ENCODE peak calls at places on chromosome 20, in four cellular contexts. V is K562, O is HepG2, J is HCT116. T is an unnamed sample.

GRCh38 chr20:2524435-2525272 is 11.7 kb upstream of the TMC2 start:
- DNase-seq in O (peak; percentile 77), J (peak; percentile 52), V (peak; percentile 79), T (no peak)

GRCh38 chr20:22533823-22534751 is 50.3 kb downstream of the FOXA2 start:
- DNase-seq in J (no peak), V (no peak), O (peak; percentile 97), T (no peak)

GRCh38 chr20:32160341-32160740 is 47.2 kb downstream of the PLAGL2 start:
- DNase-seq in J (no peak), O (no peak), V (no peak), T (no peak)

GRCh38 chr20:50724851-50725721 is 6.3 kb upstream of the PARD6B start:
- DNase-seq in V (peak; percentile 83), J (peak; percentile 91), O (peak; percentile 54), T (no peak)

GRCh38 chr20:37407117-37407566 is 61.2 kb downstream of the SRC start:
- DNase-seq in V (no peak), J (no peak), O (no peak), T (no peak)

GRCh38 chr20:58072695-58073671 is 155.5 kb downstream of the ANKRD60 start:
- DNase-seq in J (no peak), V (no peak), O (no peak), T (no peak)

GRCh38 chr20:2520617-2521016 is 11.9 kb upstream of the ZNF343 start:
- DNase-seq in O (no peak), V (no peak), J (no peak), T (no peak)

GRCh38 chr20:38446441-38447209 is 11.5 kb upstream of the SNHG17 start:
- DNase-seq in O (peak; percentile 90), V (peak; percentile 90), J (peak; percentile 89), T (peak; percentile 62)

GRCh38 chr20:51221791-51222408 is 199.0 kb upstream of the KCNG1 start:
- DNase-seq in J (peak; percentile 40), V (no peak), O (no peak), T (no peak)

GRCh38 chr20:22684763-22685443 is 100.5 kb upstream of the FOXA2 start:
- DNase-seq in O (no peak), J (no peak), V (peak; percentile 13), T (no peak)

GRCh38 chr20:50380697-50381040 is 129.5 kb upstream of the PTPN1 start:
- DNase-seq in V (no peak), O (peak; percentile 54), J (no peak), T (peak; percentile 28)

GRCh38 chr20:7237251-7237650 is 469.8 kb downstream of the BMP2 start:
- DNase-seq in J (no peak), O (no peak), V (no peak), T (no peak)

GRCh38 chr20:51705400-51705799 is 62.8 kb downstream of the ATP9A start:
- DNase-seq in J (no peak), V (no peak), O (no peak), T (no peak)

GRCh38 chr20:39044501-39044900 is 82.4 kb downstream of the DHX35 start:
- DNase-seq in O (no peak), V (no peak), J (no peak), T (no peak)

GRCh38 chr20:15039088-15039762 is 701.8 kb upstream of the FLRT3 start:
- DNase-seq in V (no peak), J (no peak), O (no peak), T (no peak)

GRCh38 chr20:46056970-46057855 is 28.2 kb downstream of the SLC12A5 start:
- DNase-seq in O (no peak), V (peak; percentile 45), J (no peak), T (no peak)

GRCh38 chr20:17530716-17531536 is at the start of gene BFSP1:
- DNase-seq in V (no peak), J (no peak), O (peak; percentile 55), T (no peak)

GRCh38 chr20:13857961-13858360 is 73.1 kb downstream of the NDUFAF5 start:
- DNase-seq in V (no peak), O (no peak), J (no peak), T (no peak)

GRCh38 chr20:53133134-53133533 is 161.0 kb downstream of the TSHZ2 start:
- DNase-seq in O (no peak), J (no peak), V (no peak), T (no peak)

GRCh38 chr20:17611540-17612286 is 41.8 kb downstream of the DSTN start:
- DNase-seq in J (peak; percentile 6), V (no peak), O (peak; percentile 65), T (no peak)

GRCh38 chr20:46057856-46058655 is 29.0 kb downstream of the SLC12A5 start:
- DNase-seq in O (no peak), J (no peak), V (no peak), T (no peak)

GRCh38 chr20:911882-912600 is 4.1 kb downstream of the ANGPT4 start:
- DNase-seq in V (no peak), O (no peak), J (peak; percentile 4), T (no peak)

GRCh38 chr20:44644384-44645131 is 6.9 kb downstream of the ADA start:
- DNase-seq in V (no peak), O (no peak), J (no peak), T (no peak)

GRCh38 chr20:14915356-14915755 is 577.9 kb upstream of the FLRT3 start:
- DNase-seq in O (no peak), V (no peak), J (no peak), T (no peak)

GRCh38 chr20:63580796-63581461 is 6.9 kb upstream of the HELZ2 start:
- DNase-seq in J (peak; percentile 52), O (peak; percentile 78), V (peak; percentile 65), T (peak; percentile 32)

GRCh38 chr20:38081575-38081974 is 48.0 kb downstream of the RPRD1B start:
- DNase-seq in O (no peak), V (no peak), J (no peak), T (no peak)

GRCh38 chr20:3165473-3166337 is 6.0 kb upstream of the FASTKD5 start:
- DNase-seq in V (no peak), O (no peak), J (no peak), T (no peak)

GRCh38 chr20:31837896-31838397 is 7.5 kb downstream of the FOXS1 start:
- DNase-seq in J (no peak), O (no peak), V (peak; percentile 43), T (no peak)

GRCh38 chr20:46255440-46256104 is 52.7 kb downstream of the CDH22 start:
- DNase-seq in O (peak; percentile 64), J (peak; percentile 69), V (peak; percentile 43), T (no peak)

GRCh38 chr20:17895641-17896246 is 72.8 kb downstream of the SNX5 start:
- DNase-seq in J (no peak), O (no peak), V (no peak), T (no peak)

GRCh38 chr20:3739054-3739925 is 6.8 kb downstream of the HSPA12B start:
- DNase-seq in O (no peak), V (no peak), J (no peak), T (no peak)

GRCh38 chr20:46293084-46293483 is 15.2 kb downstream of the CDH22 start:
- DNase-seq in J (no peak), O (peak; percentile 51), V (peak; percentile 47), T (no peak)

GRCh38 chr20:24497851-24498250 is 28.4 kb downstream of the SYNDIG1 start:
- DNase-seq in O (peak; percentile 20), V (no peak), J (no peak), T (no peak)

GRCh38 chr20:51211191-51211590 is 188.3 kb upstream of the KCNG1 start:
- DNase-seq in O (no peak), J (no peak), V (no peak), T (no peak)

GRCh38 chr20:64214113-64214512 is 41.4 kb upstream of the PCMTD2 start:
- DNase-seq in O (no peak), V (no peak), J (no peak), T (no peak)

GRCh38 chr20:38143646-38144554 is 21.2 kb downstream of the TGM2 start:
- DNase-seq in J (no peak), O (peak; percentile 91), V (peak; percentile 32), T (no peak)

GRCh38 chr20:37229300-37229699 is 32.3 kb downstream of the GHRH start:
- DNase-seq in J (no peak), V (no peak), O (no peak), T (no peak)

GRCh38 chr20:539236-539635 is 4.4 kb downstream of the CSNK2A1 start:
- DNase-seq in V (no peak), O (no peak), J (no peak), T (no peak)

DNA sequence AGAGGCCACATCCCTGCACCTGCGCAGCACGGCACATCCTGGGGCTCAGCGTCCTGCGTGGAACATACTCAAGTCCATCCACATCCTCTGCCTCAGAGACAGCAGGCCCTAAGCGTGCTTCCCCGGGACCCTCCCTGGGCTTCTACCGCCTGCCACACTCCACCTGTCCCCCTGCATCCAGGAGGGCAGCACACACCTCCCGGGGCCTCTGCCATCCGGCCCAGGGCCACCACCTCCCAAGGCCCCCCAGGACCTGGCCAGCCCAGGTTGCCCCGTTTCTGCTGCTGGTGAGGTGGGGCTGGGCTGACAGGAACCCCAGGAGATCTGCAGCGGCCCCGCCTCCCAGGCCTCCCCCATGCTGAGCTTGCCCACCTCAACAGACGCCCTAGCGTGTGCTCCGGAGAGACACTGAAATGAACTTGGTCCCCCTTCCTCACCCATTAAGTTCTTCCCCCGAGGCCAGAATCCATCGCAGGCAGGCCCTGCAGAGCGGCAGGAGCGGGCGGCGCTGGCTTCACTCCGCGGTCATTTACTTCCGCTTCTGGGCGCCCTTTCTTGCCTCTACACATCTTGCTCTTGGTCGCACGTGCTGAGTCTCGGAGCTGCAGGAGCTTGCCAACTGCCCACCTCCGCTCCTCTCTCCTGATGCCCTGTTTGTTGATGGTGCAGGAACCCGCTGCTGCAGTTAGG is 235.3 kb downstream of the TAF4 start:
- DNase-seq in J (no peak), O (no peak), V (no peak), T (no peak)
- TF ChIP-seq TCF7L2 in J (no peak), O (no peak), V (no peak), T (no peak)

GRCh38 chr20:59728722-59729430 is 124.5 kb downstream of the PHACTR3 start:
- DNase-seq in V (no peak), O (no peak), J (no peak), T (no peak)
- H3K4me1 ChIP-seq in V (no peaks in the 10 kb centered on the region), O (no peaks in the 10 kb centered on the region), J (no peaks in the 10 kb centered on the region), T (no peaks in the 10 kb centered on the region)

GRCh38 chr20:56626367-56627121 is 2.6 kb upstream of the TFAP2C start:
- DNase-seq in J (peak; percentile 10), V (peak; percentile 67), O (no peak), T (no peak)
- TF ChIP-seq CTCF in J (peak; percentile 71), V (peak; percentile 51), O (peak; percentile 40), T (peak; percentile 43)

GRCh38 chr20:54549523-54550326 is 74.3 kb downstream of the DOK5 start:
- DNase-seq in J (no peak), O (no peak), V (no peak), T (no peak)

GRCh38 chr20:54545959-54546358 is 70.6 kb downstream of the DOK5 start:
- DNase-seq in V (no peak), J (no peak), O (no peak), T (no peak)

GRCh38 chr20:54554006-54554405 is 78.6 kb downstream of the DOK5 start:
- DNase-seq in V (no peak), O (no peak), J (no peak), T (no peak)

GRCh38 chr20:54555150-54555549 is 79.8 kb downstream of the DOK5 start:
- DNase-seq in V (no peak), J (no peak), O (no peak), T (no peak)

GRCh38 chr20:54550776-54551396 is 75.5 kb downstream of the DOK5 start:
- DNase-seq in O (no peak), V (no peak), J (no peak), T (no peak)
- TF ChIP-seq TCF7L2 in O (no peak), V (no peak), J (no peak), T (no peak)

GRCh38 chr20:41029150-41029872 is 689 bp downstream of the TOP1 start:
- DNase-seq in V (peak; percentile 63), O (no peak), J (no peak), T (no peak)
- H3K4me1 ChIP-seq in V (peaks cover 19% of the 10 kb centered on the region), O (peaks cover 60% of the 10 kb centered on the region), J (peaks cover 28% of the 10 kb centered on the region), T (peaks cover 44% of the 10 kb centered on the region)